ENCODE peak calls at places on chromosomes 16 and 17, in four cellular contexts. One of them, this sample, is unnamed.

GRCh38 chr17:44707755-44708400 is 587 bp upstream of the DBF4B start:
- DNase-seq in ELF-1: no peak
- DNase-seq in thoracic aorta: no peak
- DNase-seq in esophagus squamous epithelium: no peak
- DNase-seq in this sample: no peak

GRCh38 chr16:80526418-80527061 is 14.3 kb upstream of the DYNLRB2 start:
- DNase-seq in esophagus squamous epithelium: no peak
- DNase-seq in ELF-1: peak
- DNase-seq in thoracic aorta: no peak
- DNase-seq in this sample: no peak

GRCh38 chr17:45242015-45242414 is 19.9 kb downstream of the SPATA32 start:
- DNase-seq in ELF-1: no peak
- DNase-seq in thoracic aorta: no peak
- DNase-seq in esophagus squamous epithelium: no peak
- DNase-seq in this sample: no peak

GRCh38 chr16:14280541-14280940 is 209.4 kb downstream of the MRTFB start:
- DNase-seq in thoracic aorta: no peak
- DNase-seq in esophagus squamous epithelium: no peak
- DNase-seq in ELF-1: no peak
- DNase-seq in this sample: no peak

GRCh38 chr17:76872221-76872873 is 4.1 kb downstream of the MGAT5B start:
- DNase-seq in esophagus squamous epithelium: no peak
- DNase-seq in ELF-1: peak
- DNase-seq in thoracic aorta: no peak
- DNase-seq in this sample: no peak

GRCh38 chr16:1614226-1615102 is 2.3 kb downstream of the CRAMP1 start:
- DNase-seq in thoracic aorta: no peak
- DNase-seq in ELF-1: peak
- DNase-seq in esophagus squamous epithelium: no peak
- DNase-seq in this sample: no peak

GRCh38 chr17:7858487-7858832 is 657 bp downstream of the CYB5D1 start:
- DNase-seq in thoracic aorta: no peak
- DNase-seq in ELF-1: peak
- DNase-seq in esophagus squamous epithelium: no peak
- DNase-seq in this sample: no peak

GRCh38 chr16:67286441-67287235 is 7.3 kb downstream of the PLEKHG4 start:
- DNase-seq in thoracic aorta: no peak
- DNase-seq in esophagus squamous epithelium: no peak
- DNase-seq in ELF-1: no peak
- DNase-seq in this sample: no peak

GRCh38 chr16:61879306-61879705 is 156.9 kb downstream of the CDH8 start:
- DNase-seq in ELF-1: no peak
- DNase-seq in esophagus squamous epithelium: no peak
- DNase-seq in thoracic aorta: no peak
- DNase-seq in this sample: no peak

GRCh38 chr17:48737330-48738043 is 8.9 kb upstream of the HOXB13 start:
- DNase-seq in ELF-1: no peak
- DNase-seq in esophagus squamous epithelium: no peak
- DNase-seq in thoracic aorta: no peak
- DNase-seq in this sample: no peak

GRCh38 chr17:76873856-76874255 is 5.7 kb downstream of the MGAT5B start:
- DNase-seq in ELF-1: no peak
- DNase-seq in thoracic aorta: no peak
- DNase-seq in esophagus squamous epithelium: no peak
- DNase-seq in this sample: no peak

GRCh38 chr17:19273731-19274130 is 36.6 kb downstream of the EPN2 start:
- DNase-seq in thoracic aorta: no peak
- DNase-seq in esophagus squamous epithelium: no peak
- DNase-seq in ELF-1: no peak
- DNase-seq in this sample: no peak

GRCh38 chr16:58506241-58507194 is 6.6 kb downstream of the NDRG4 start:
- DNase-seq in ELF-1: no peak
- DNase-seq in esophagus squamous epithelium: no peak
- DNase-seq in thoracic aorta: no peak
- DNase-seq in this sample: peak

GRCh38 chr17:61411114-61411943 is 11.7 kb downstream of the TBX2 start:
- DNase-seq in ELF-1: peak
- DNase-seq in thoracic aorta: no peak
- DNase-seq in esophagus squamous epithelium: no peak
- DNase-seq in this sample: peak

GRCh38 chr16:4908854-4909401 is 28.0 kb downstream of the PPL start:
- DNase-seq in thoracic aorta: no peak
- DNase-seq in ELF-1: no peak
- DNase-seq in esophagus squamous epithelium: no peak
- DNase-seq in this sample: no peak

GRCh38 chr17:36937001-36937960 is at the start of gene LHX1:
- DNase-seq in esophagus squamous epithelium: no peak
- DNase-seq in ELF-1: peak
- DNase-seq in thoracic aorta: no peak
- DNase-seq in this sample: peak

GRCh38 chr16:46673320-46674013 is 15.5 kb downstream of the VPS35 start:
- DNase-seq in esophagus squamous epithelium: no peak
- DNase-seq in thoracic aorta: no peak
- DNase-seq in ELF-1: peak
- DNase-seq in this sample: no peak

GRCh38 chr16:2530629-2531318 is 434 bp downstream of the CEMP1 start:
- DNase-seq in thoracic aorta: no peak
- DNase-seq in ELF-1: peak
- DNase-seq in esophagus squamous epithelium: no peak
- DNase-seq in this sample: no peak

GRCh38 chr17:17508019-17508535 is 11.9 kb upstream of the RASD1 start:
- DNase-seq in esophagus squamous epithelium: no peak
- DNase-seq in ELF-1: no peak
- DNase-seq in thoracic aorta: no peak
- DNase-seq in this sample: no peak

GRCh38 chr17:47694818-47695663 is 1.1 kb downstream of the TBKBP1 start:
- DNase-seq in ELF-1: no peak
- DNase-seq in esophagus squamous epithelium: no peak
- DNase-seq in thoracic aorta: peak
- DNase-seq in this sample: peak

GRCh38 chr17:8843344-8843743 is 24.1 kb downstream of the PIK3R6 start:
- DNase-seq in ELF-1: no peak
- DNase-seq in thoracic aorta: no peak
- DNase-seq in esophagus squamous epithelium: no peak
- DNase-seq in this sample: no peak

GRCh38 chr17:39080416-39081179 is 70.8 kb downstream of the PLXDC1 start:
- DNase-seq in ELF-1: peak
- DNase-seq in thoracic aorta: no peak
- DNase-seq in esophagus squamous epithelium: no peak
- DNase-seq in this sample: no peak

GRCh38 chr17:30084773-30085172 is 31.8 kb upstream of the NSRP1 start:
- DNase-seq in ELF-1: no peak
- DNase-seq in esophagus squamous epithelium: no peak
- DNase-seq in thoracic aorta: no peak
- DNase-seq in this sample: no peak

GRCh38 chr17:63838586-63839184 is 3.8 kb downstream of the SMARCD2 start:
- DNase-seq in thoracic aorta: peak
- DNase-seq in esophagus squamous epithelium: no peak
- DNase-seq in ELF-1: peak
- DNase-seq in this sample: peak

GRCh38 chr16:75938818-75939217 is 212.5 kb upstream of the CPHXL start:
- DNase-seq in ELF-1: no peak
- DNase-seq in thoracic aorta: no peak
- DNase-seq in esophagus squamous epithelium: no peak
- DNase-seq in this sample: no peak

GRCh38 chr16:75289189-75289588 is 37.8 kb upstream of the BCAR1 start:
- DNase-seq in thoracic aorta: no peak
- DNase-seq in ELF-1: no peak
- DNase-seq in esophagus squamous epithelium: no peak
- DNase-seq in this sample: no peak

GRCh38 chr16:68298907-68299515 is 11.7 kb downstream of the SLC7A6OS start:
- DNase-seq in esophagus squamous epithelium: no peak
- DNase-seq in thoracic aorta: no peak
- DNase-seq in ELF-1: no peak
- DNase-seq in this sample: no peak

GRCh38 chr16:52825882-52826281 is 226.8 kb downstream of the CHD9NB start:
- DNase-seq in esophagus squamous epithelium: no peak
- DNase-seq in thoracic aorta: no peak
- DNase-seq in ELF-1: no peak
- DNase-seq in this sample: no peak

GRCh38 chr16:78775161-78775561 is 675.7 kb downstream of the WWOX start:
- DNase-seq in esophagus squamous epithelium: no peak
- DNase-seq in ELF-1: no peak
- DNase-seq in thoracic aorta: no peak
- DNase-seq in this sample: no peak